ENCODE peak calls at places on chromosomes 5 and 9, in seven cellular contexts. One of them, this sample, is unnamed.

GRCh38 chr9:114894801-114895433 is 35.5 kb downstream of the TNFSF8 start:
- DNase-seq in breast epithelium: no peak
- DNase-seq in PC-3: peak; percentile 82
- DNase-seq in GM23248: peak; percentile 97
- DNase-seq in CD4-positive, CD25-positive, alpha-beta regulatory T cell: no peak
- DNase-seq in fibroblast of lung: peak; percentile 98
- DNase-seq in A549: peak; percentile 60
- DNase-seq in this sample: no peak

GRCh38 chr9:88829276-88829675 is 162.0 kb upstream of the S1PR3 start:
- DNase-seq in breast epithelium: no peak
- DNase-seq in CD4-positive, CD25-positive, alpha-beta regulatory T cell: no peak
- DNase-seq in GM23248: no peak
- DNase-seq in A549: no peak
- DNase-seq in fibroblast of lung: peak; percentile 69
- DNase-seq in PC-3: peak; percentile 7
- DNase-seq in this sample: no peak

GRCh38 chr9:126773004-126773607 is 31.7 kb upstream of the ZBTB43 start:
- DNase-seq in CD4-positive, CD25-positive, alpha-beta regulatory T cell: no peak
- DNase-seq in A549: peak; percentile 65
- DNase-seq in PC-3: peak; percentile 49
- DNase-seq in breast epithelium: no peak
- DNase-seq in GM23248: peak; percentile 55
- DNase-seq in fibroblast of lung: no peak
- DNase-seq in this sample: no peak

GRCh38 chr5:116944171-116944570 is 369.5 kb upstream of the SEMA6A start:
- DNase-seq in GM23248: no peak
- DNase-seq in CD4-positive, CD25-positive, alpha-beta regulatory T cell: no peak
- DNase-seq in fibroblast of lung: peak; percentile 5
- DNase-seq in A549: no peak
- DNase-seq in PC-3: no peak
- DNase-seq in breast epithelium: no peak
- DNase-seq in this sample: no peak

GRCh38 chr5:40833712-40834229 is 1.3 kb downstream of the RPL37 start:
- DNase-seq in A549: no peak
- DNase-seq in CD4-positive, CD25-positive, alpha-beta regulatory T cell: no peak
- DNase-seq in GM23248: no peak
- DNase-seq in breast epithelium: no peak
- DNase-seq in PC-3: no peak
- DNase-seq in fibroblast of lung: no peak
- DNase-seq in this sample: no peak

GRCh38 chr5:92019376-92019990 is 636.4 kb upstream of the ARRDC3 start:
- DNase-seq in breast epithelium: no peak
- DNase-seq in fibroblast of lung: peak; percentile 55
- DNase-seq in PC-3: peak; percentile 62
- DNase-seq in CD4-positive, CD25-positive, alpha-beta regulatory T cell: no peak
- DNase-seq in A549: peak; percentile 3
- DNase-seq in GM23248: peak; percentile 33
- DNase-seq in this sample: no peak

GRCh38 chr5:82570-82969 is 9.4 kb upstream of the PLEKHG4B start:
- DNase-seq in CD4-positive, CD25-positive, alpha-beta regulatory T cell: no peak
- DNase-seq in GM23248: no peak
- DNase-seq in breast epithelium: no peak
- DNase-seq in fibroblast of lung: no peak
- DNase-seq in A549: no peak
- DNase-seq in PC-3: no peak
- DNase-seq in this sample: no peak

GRCh38 chr5:18394154-18394804 is 760.0 kb downstream of the TAF11L14 start:
- DNase-seq in breast epithelium: peak; percentile 55
- DNase-seq in fibroblast of lung: peak; percentile 40
- DNase-seq in CD4-positive, CD25-positive, alpha-beta regulatory T cell: no peak
- DNase-seq in GM23248: peak; percentile 78
- DNase-seq in A549: peak; percentile 25
- DNase-seq in PC-3: peak; percentile 87
- DNase-seq in this sample: no peak

GRCh38 chr5:94471496-94471895 is 146.9 kb downstream of the KIAA0825 start:
- DNase-seq in A549: no peak
- DNase-seq in CD4-positive, CD25-positive, alpha-beta regulatory T cell: no peak
- DNase-seq in fibroblast of lung: peak; percentile 20
- DNase-seq in PC-3: no peak
- DNase-seq in breast epithelium: no peak
- DNase-seq in GM23248: peak; percentile 63
- DNase-seq in this sample: no peak

GRCh38 chr5:154723740-154724505 is 31.3 kb upstream of the LARP1 start:
- DNase-seq in breast epithelium: no peak
- DNase-seq in GM23248: peak; percentile 66
- DNase-seq in CD4-positive, CD25-positive, alpha-beta regulatory T cell: no peak
- DNase-seq in fibroblast of lung: peak; percentile 59
- DNase-seq in A549: no peak
- DNase-seq in PC-3: no peak
- DNase-seq in this sample: no peak

GRCh38 chr9:22189471-22189870 is 180.4 kb upstream of the CDKN2B start:
- DNase-seq in GM23248: no peak
- DNase-seq in fibroblast of lung: no peak
- DNase-seq in PC-3: no peak
- DNase-seq in A549: no peak
- DNase-seq in CD4-positive, CD25-positive, alpha-beta regulatory T cell: no peak
- DNase-seq in breast epithelium: no peak
- DNase-seq in this sample: no peak

GRCh38 chr5:38569180-38569579 is 12.7 kb upstream of the LIFR start:
- DNase-seq in PC-3: no peak
- DNase-seq in CD4-positive, CD25-positive, alpha-beta regulatory T cell: no peak
- DNase-seq in A549: no peak
- DNase-seq in fibroblast of lung: no peak
- DNase-seq in GM23248: no peak
- DNase-seq in breast epithelium: no peak
- DNase-seq in this sample: no peak

GRCh38 chr9:77521091-77521490 is 127.0 kb downstream of the GNA14 start:
- DNase-seq in CD4-positive, CD25-positive, alpha-beta regulatory T cell: no peak
- DNase-seq in fibroblast of lung: no peak
- DNase-seq in breast epithelium: no peak
- DNase-seq in GM23248: no peak
- DNase-seq in PC-3: no peak
- DNase-seq in A549: no peak
- DNase-seq in this sample: no peak

GRCh38 chr5:151430731-151431130 is 16.7 kb upstream of the SLC36A1 start:
- DNase-seq in A549: no peak
- DNase-seq in CD4-positive, CD25-positive, alpha-beta regulatory T cell: no peak
- DNase-seq in fibroblast of lung: no peak
- DNase-seq in breast epithelium: no peak
- DNase-seq in GM23248: no peak
- DNase-seq in PC-3: no peak
- DNase-seq in this sample: no peak

GRCh38 chr5:151432210-151432609 is 15.2 kb upstream of the SLC36A1 start:
- DNase-seq in GM23248: no peak
- DNase-seq in PC-3: no peak
- DNase-seq in fibroblast of lung: no peak
- DNase-seq in A549: no peak
- DNase-seq in CD4-positive, CD25-positive, alpha-beta regulatory T cell: no peak
- DNase-seq in breast epithelium: no peak
- DNase-seq in this sample: no peak

DNA sequence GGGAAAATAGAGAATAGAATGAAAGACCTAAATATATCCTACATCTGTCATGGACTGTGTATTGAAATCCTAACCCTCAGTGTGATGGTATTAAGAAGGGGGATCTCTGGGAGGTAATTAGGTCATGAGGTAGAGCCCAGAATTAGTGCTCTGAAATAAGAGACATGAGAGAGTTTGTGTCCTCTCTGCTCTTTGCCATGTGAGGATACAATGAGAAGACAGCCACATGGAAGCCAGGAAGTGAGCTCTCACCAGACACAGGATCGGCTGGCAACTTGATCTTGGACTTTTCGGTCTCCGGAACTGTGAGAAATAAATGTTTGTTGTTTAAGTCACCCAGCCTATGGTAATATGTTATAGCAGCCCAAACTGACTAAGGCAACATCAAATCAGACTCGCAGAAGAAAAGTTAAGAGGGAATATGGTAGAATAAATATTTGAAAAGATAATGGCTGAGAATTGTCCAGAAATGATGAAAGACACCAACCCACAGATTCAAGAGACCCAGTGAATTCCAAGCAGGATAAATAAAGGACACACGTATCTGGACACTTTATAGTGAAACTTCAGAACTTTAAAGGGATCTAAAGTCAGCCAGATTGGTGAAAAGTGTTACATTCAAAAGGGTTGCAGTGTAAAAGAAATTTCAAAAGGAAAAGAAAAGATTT is 12.7 kb upstream of the SLC36A1 start:
- DNase-seq in A549: no peak
- DNase-seq in breast epithelium: no peak
- DNase-seq in fibroblast of lung: no peak
- DNase-seq in CD4-positive, CD25-positive, alpha-beta regulatory T cell: no peak
- DNase-seq in GM23248: no peak
- DNase-seq in PC-3: no peak
- DNase-seq in this sample: no peak
- H3K4me3 ChIP-seq in A549: no peak overlapping the region
- H3K4me3 ChIP-seq in breast epithelium: no peak overlapping the region
- H3K4me3 ChIP-seq in fibroblast of lung: no peak overlapping the region
- H3K4me3 ChIP-seq in CD4-positive, CD25-positive, alpha-beta regulatory T cell: no peak overlapping the region
- H3K4me3 ChIP-seq in GM23248: no peak overlapping the region
- H3K4me3 ChIP-seq in PC-3: no peak overlapping the region
- H3K4me3 ChIP-seq in this sample: no peak overlapping the region

DNA sequence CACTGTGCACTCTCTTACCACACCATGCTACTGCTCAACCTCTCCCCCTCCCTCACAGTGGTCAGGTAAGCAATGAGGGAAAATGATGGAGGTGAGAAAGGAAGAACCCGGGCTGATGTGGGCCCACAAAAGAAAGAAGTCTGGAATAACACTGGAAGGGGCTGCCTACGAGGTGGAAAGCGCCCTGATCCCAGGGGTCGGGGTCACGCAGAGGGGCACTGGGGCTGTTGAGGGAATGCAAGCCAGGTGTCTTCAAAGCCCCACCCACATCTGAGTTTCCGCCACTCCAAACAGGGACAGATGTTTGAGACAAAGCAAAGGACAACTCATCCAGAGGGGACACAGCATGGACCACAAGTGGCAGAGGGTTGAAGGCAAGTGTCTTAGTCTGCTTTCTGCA is 4.2 kb downstream of the TNIP1 start:
- DNase-seq in PC-3: no peak
- DNase-seq in GM23248: no peak
- DNase-seq in CD4-positive, CD25-positive, alpha-beta regulatory T cell: no peak
- DNase-seq in breast epithelium: no peak
- DNase-seq in fibroblast of lung: no peak
- DNase-seq in A549: no peak
- DNase-seq in this sample: no peak
- H3K4me1 ChIP-seq in PC-3: peaks cover 68% of the 10 kb centered on the region
- H3K4me1 ChIP-seq in GM23248: peaks cover 53% of the 10 kb centered on the region
- H3K4me1 ChIP-seq in CD4-positive, CD25-positive, alpha-beta regulatory T cell: peaks cover 75% of the 10 kb centered on the region
- H3K4me1 ChIP-seq in breast epithelium: no peaks in the 10 kb centered on the region
- H3K4me1 ChIP-seq in fibroblast of lung: peaks cover 19% of the 10 kb centered on the region
- H3K4me1 ChIP-seq in A549: peaks cover 54% of the 10 kb centered on the region
- H3K4me1 ChIP-seq in this sample: peaks cover 62% of the 10 kb centered on the region

DNA sequence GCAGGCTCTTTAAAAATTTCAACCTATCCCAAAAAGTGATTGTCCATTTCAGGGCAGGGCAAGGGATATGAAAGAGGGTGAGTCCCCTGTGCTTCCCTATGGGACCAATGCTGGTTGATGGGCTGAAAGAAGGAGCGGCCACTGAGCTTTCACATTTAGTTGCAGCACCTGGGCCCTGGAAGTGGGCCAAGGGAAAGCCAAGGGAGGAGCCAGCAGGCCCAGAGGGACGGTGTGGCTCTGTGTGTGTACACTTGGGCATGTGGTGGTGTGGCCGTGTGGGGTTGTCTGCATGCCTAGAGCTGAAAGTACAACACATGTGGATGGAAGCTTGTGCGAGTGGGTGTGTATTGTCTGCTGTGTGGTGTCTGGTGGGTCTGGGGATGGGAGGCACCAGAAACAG is 14.0 kb upstream of the PSMD5 start:
- DNase-seq in GM23248: no peak
- DNase-seq in CD4-positive, CD25-positive, alpha-beta regulatory T cell: no peak
- DNase-seq in PC-3: no peak
- DNase-seq in breast epithelium: peak; percentile 79
- DNase-seq in fibroblast of lung: no peak
- DNase-seq in A549: no peak
- DNase-seq in this sample: no peak
- H3K27ac ChIP-seq in GM23248: no peak overlapping the region
- H3K27ac ChIP-seq in CD4-positive, CD25-positive, alpha-beta regulatory T cell: no peak overlapping the region
- H3K27ac ChIP-seq in PC-3: no peak overlapping the region
- H3K27ac ChIP-seq in breast epithelium: no peak overlapping the region
- H3K27ac ChIP-seq in fibroblast of lung: no peak overlapping the region
- H3K27ac ChIP-seq in A549: no peak overlapping the region
- H3K27ac ChIP-seq in this sample: no peak overlapping the region

GRCh38 chr5:32144637-32145207 is 29.4 kb downstream of the GOLPH3 start:
- DNase-seq in GM23248: no peak
- DNase-seq in A549: no peak
- DNase-seq in fibroblast of lung: no peak
- DNase-seq in breast epithelium: no peak
- DNase-seq in PC-3: no peak
- DNase-seq in CD4-positive, CD25-positive, alpha-beta regulatory T cell: no peak
- DNase-seq in this sample: no peak
- H3K4me3 ChIP-seq in GM23248: no peak overlapping the region
- H3K4me3 ChIP-seq in A549: no peak overlapping the region
- H3K4me3 ChIP-seq in fibroblast of lung: no peak overlapping the region
- H3K4me3 ChIP-seq in breast epithelium: no peak overlapping the region
- H3K4me3 ChIP-seq in PC-3: no peak overlapping the region
- H3K4me3 ChIP-seq in CD4-positive, CD25-positive, alpha-beta regulatory T cell: peak overlapping the region; percentile 14
- H3K4me3 ChIP-seq in this sample: no peak overlapping the region

DNA sequence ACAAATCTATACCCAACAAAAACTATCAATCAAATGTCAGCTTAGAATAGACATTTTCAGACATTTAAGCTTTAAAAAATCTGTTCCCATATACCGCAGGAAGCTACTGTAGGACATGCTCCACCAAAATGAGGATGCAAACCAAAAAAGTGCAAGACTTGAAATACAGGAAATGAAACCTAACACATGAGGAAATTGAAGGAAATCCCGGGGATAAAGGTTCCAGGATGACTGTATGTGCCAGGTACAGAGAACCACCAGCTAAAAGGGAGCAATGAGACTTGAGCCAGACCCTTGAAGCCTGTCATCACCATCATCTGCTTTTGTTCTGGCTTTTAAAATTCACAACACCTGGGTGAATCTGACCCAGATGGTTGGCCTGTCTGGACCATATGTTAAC is 21.4 kb downstream of the DIAPH1 start:
- DNase-seq in CD4-positive, CD25-positive, alpha-beta regulatory T cell: no peak
- DNase-seq in GM23248: no peak
- DNase-seq in PC-3: peak; percentile 22
- DNase-seq in fibroblast of lung: no peak
- DNase-seq in A549: no peak
- DNase-seq in breast epithelium: no peak
- DNase-seq in this sample: no peak
- H3K4me1 ChIP-seq in CD4-positive, CD25-positive, alpha-beta regulatory T cell: peaks cover 66% of the 10 kb centered on the region
- H3K4me1 ChIP-seq in GM23248: peaks cover 18% of the 10 kb centered on the region
- H3K4me1 ChIP-seq in PC-3: peaks cover under 1% of the 10 kb centered on the region
- H3K4me1 ChIP-seq in fibroblast of lung: no peaks in the 10 kb centered on the region
- H3K4me1 ChIP-seq in A549: peaks cover 11% of the 10 kb centered on the region
- H3K4me1 ChIP-seq in breast epithelium: no peaks in the 10 kb centered on the region
- H3K4me1 ChIP-seq in this sample: peaks cover 67% of the 10 kb centered on the region

DNA sequence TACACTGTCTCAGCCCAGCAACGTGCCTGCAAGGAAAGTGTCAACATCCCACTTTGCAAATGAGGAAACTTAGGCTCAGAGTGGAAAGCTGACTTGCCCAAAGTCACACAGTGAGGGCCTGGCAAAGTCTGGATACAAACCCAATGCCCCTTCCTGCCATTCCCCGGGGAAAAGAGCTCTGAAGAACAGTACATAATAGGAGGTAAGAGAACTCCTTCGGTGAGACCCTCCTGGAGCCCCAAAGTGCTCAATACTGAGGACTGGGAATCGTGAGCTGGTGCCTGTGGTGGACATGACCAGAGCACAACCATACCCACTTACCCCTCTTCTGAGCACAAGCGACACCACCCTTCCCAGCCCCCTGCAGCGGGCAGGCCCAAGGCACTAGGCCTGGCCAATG is 13.4 kb upstream of the CPLX2 start:
- DNase-seq in fibroblast of lung: no peak
- DNase-seq in GM23248: no peak
- DNase-seq in PC-3: no peak
- DNase-seq in CD4-positive, CD25-positive, alpha-beta regulatory T cell: no peak
- DNase-seq in breast epithelium: no peak
- DNase-seq in A549: no peak
- DNase-seq in this sample: no peak
- H3K27ac ChIP-seq in fibroblast of lung: no peak overlapping the region
- H3K27ac ChIP-seq in GM23248: no peak overlapping the region
- H3K27ac ChIP-seq in PC-3: no peak overlapping the region
- H3K27ac ChIP-seq in CD4-positive, CD25-positive, alpha-beta regulatory T cell: no peak overlapping the region
- H3K27ac ChIP-seq in breast epithelium: no peak overlapping the region
- H3K27ac ChIP-seq in A549: peak overlapping the region; percentile 99
- H3K27ac ChIP-seq in this sample: no peak overlapping the region